ENCODE peak calls at places on chromosome 3, in nine cellular contexts. One of them, this sample, is unnamed.

GRCh38 chr3:40800343-40800742 is 275.6 kb downstream of the ZNF621 start:
- DNase-seq in neural crest cell: no peak
- DNase-seq in neural progenitor cell: peak
- DNase-seq in upper lobe of right lung: no peak
- DNase-seq in K562: no peak
- DNase-seq in A549: peak
- DNase-seq in lower leg skin: peak
- DNase-seq in DND-41: no peak
- DNase-seq in dorsolateral prefrontal cortex: no peak
- DNase-seq in this sample: no peak

GRCh38 chr3:113274959-113275556 is 63.7 kb downstream of the BOC start:
- DNase-seq in neural crest cell: no peak
- DNase-seq in neural progenitor cell: no peak
- DNase-seq in upper lobe of right lung: no peak
- DNase-seq in K562: no peak
- DNase-seq in A549: no peak
- DNase-seq in lower leg skin: no peak
- DNase-seq in DND-41: no peak
- DNase-seq in dorsolateral prefrontal cortex: no peak
- DNase-seq in this sample: no peak

GRCh38 chr3:6179761-6180160 is 681.2 kb upstream of the GRM7 start:
- DNase-seq in neural crest cell: no peak
- DNase-seq in neural progenitor cell: no peak
- DNase-seq in upper lobe of right lung: no peak
- DNase-seq in K562: no peak
- DNase-seq in A549: no peak
- DNase-seq in lower leg skin: no peak
- DNase-seq in DND-41: no peak
- DNase-seq in dorsolateral prefrontal cortex: no peak
- DNase-seq in this sample: no peak

GRCh38 chr3:46449755-46450552 is 14.8 kb downstream of the LTF start:
- DNase-seq in neural crest cell: no peak
- DNase-seq in neural progenitor cell: peak
- DNase-seq in upper lobe of right lung: no peak
- DNase-seq in K562: peak
- DNase-seq in A549: peak
- DNase-seq in lower leg skin: no peak
- DNase-seq in DND-41: no peak
- DNase-seq in dorsolateral prefrontal cortex: no peak
- DNase-seq in this sample: peak

GRCh38 chr3:138114431-138114918 is 933 bp downstream of the DZIP1L start:
- DNase-seq in neural crest cell: peak
- DNase-seq in neural progenitor cell: peak
- DNase-seq in upper lobe of right lung: no peak
- DNase-seq in K562: no peak
- DNase-seq in A549: no peak
- DNase-seq in lower leg skin: no peak
- DNase-seq in DND-41: no peak
- DNase-seq in dorsolateral prefrontal cortex: no peak
- DNase-seq in this sample: no peak

GRCh38 chr3:71726106-71726505 is 904 bp upstream of the EIF4E3 start:
- DNase-seq in neural crest cell: no peak
- DNase-seq in neural progenitor cell: no peak
- DNase-seq in upper lobe of right lung: no peak
- DNase-seq in K562: no peak
- DNase-seq in A549: no peak
- DNase-seq in lower leg skin: no peak
- DNase-seq in DND-41: peak
- DNase-seq in dorsolateral prefrontal cortex: no peak
- DNase-seq in this sample: peak

GRCh38 chr3:59480486-59480995 is 430.7 kb upstream of the CFAP20DC start:
- DNase-seq in neural crest cell: no peak
- DNase-seq in neural progenitor cell: no peak
- DNase-seq in upper lobe of right lung: no peak
- DNase-seq in K562: no peak
- DNase-seq in A549: no peak
- DNase-seq in lower leg skin: no peak
- DNase-seq in DND-41: peak
- DNase-seq in dorsolateral prefrontal cortex: no peak
- DNase-seq in this sample: peak

GRCh38 chr3:31624054-31624709 is 91.5 kb downstream of the STT3B start:
- DNase-seq in neural crest cell: no peak
- DNase-seq in neural progenitor cell: no peak
- DNase-seq in upper lobe of right lung: no peak
- DNase-seq in K562: no peak
- DNase-seq in A549: no peak
- DNase-seq in lower leg skin: no peak
- DNase-seq in DND-41: no peak
- DNase-seq in dorsolateral prefrontal cortex: no peak
- DNase-seq in this sample: peak

GRCh38 chr3:114226313-114226712 is 11.1 kb downstream of the ZNF80 start:
- DNase-seq in neural crest cell: no peak
- DNase-seq in neural progenitor cell: no peak
- DNase-seq in upper lobe of right lung: no peak
- DNase-seq in K562: no peak
- DNase-seq in A549: no peak
- DNase-seq in lower leg skin: no peak
- DNase-seq in DND-41: no peak
- DNase-seq in dorsolateral prefrontal cortex: no peak
- DNase-seq in this sample: no peak

GRCh38 chr3:178482981-178483380 is 53.3 kb upstream of the KCNMB2 start:
- DNase-seq in neural crest cell: no peak
- DNase-seq in neural progenitor cell: no peak
- DNase-seq in upper lobe of right lung: no peak
- DNase-seq in K562: no peak
- DNase-seq in A549: no peak
- DNase-seq in lower leg skin: no peak
- DNase-seq in DND-41: no peak
- DNase-seq in dorsolateral prefrontal cortex: no peak
- DNase-seq in this sample: no peak

GRCh38 chr3:64223809-64224570 is 1.3 kb downstream of the PRICKLE2 start:
- DNase-seq in neural crest cell: no peak
- DNase-seq in neural progenitor cell: peak
- DNase-seq in upper lobe of right lung: no peak
- DNase-seq in K562: no peak
- DNase-seq in A549: no peak
- DNase-seq in lower leg skin: no peak
- DNase-seq in DND-41: no peak
- DNase-seq in dorsolateral prefrontal cortex: peak
- DNase-seq in this sample: no peak

GRCh38 chr3:110419571-110419970 is 652.0 kb upstream of the NECTIN3 start:
- DNase-seq in neural crest cell: no peak
- DNase-seq in neural progenitor cell: no peak
- DNase-seq in upper lobe of right lung: no peak
- DNase-seq in K562: no peak
- DNase-seq in A549: no peak
- DNase-seq in lower leg skin: no peak
- DNase-seq in DND-41: no peak
- DNase-seq in dorsolateral prefrontal cortex: no peak
- DNase-seq in this sample: no peak

GRCh38 chr3:35849496-35849895 is 210.2 kb downstream of the ARPP21 start:
- DNase-seq in neural crest cell: no peak
- DNase-seq in neural progenitor cell: no peak
- DNase-seq in upper lobe of right lung: no peak
- DNase-seq in K562: no peak
- DNase-seq in A549: no peak
- DNase-seq in lower leg skin: no peak
- DNase-seq in DND-41: no peak
- DNase-seq in dorsolateral prefrontal cortex: no peak
- DNase-seq in this sample: no peak

GRCh38 chr3:180274536-180274935 is 237.8 kb upstream of the PEX5L start:
- DNase-seq in neural crest cell: no peak
- DNase-seq in neural progenitor cell: no peak
- DNase-seq in upper lobe of right lung: no peak
- DNase-seq in K562: no peak
- DNase-seq in A549: no peak
- DNase-seq in lower leg skin: no peak
- DNase-seq in DND-41: no peak
- DNase-seq in dorsolateral prefrontal cortex: no peak
- DNase-seq in this sample: no peak

GRCh38 chr3:192915724-192916123 is 1.9 kb downstream of the MB21D2 start:
- DNase-seq in neural crest cell: no peak
- DNase-seq in neural progenitor cell: peak
- DNase-seq in upper lobe of right lung: no peak
- DNase-seq in K562: no peak
- DNase-seq in A549: no peak
- DNase-seq in lower leg skin: no peak
- DNase-seq in DND-41: no peak
- DNase-seq in dorsolateral prefrontal cortex: no peak
- DNase-seq in this sample: no peak

GRCh38 chr3:5122030-5122740 is at the start of gene ARL8B:
- DNase-seq in neural crest cell: peak
- DNase-seq in neural progenitor cell: peak
- DNase-seq in upper lobe of right lung: peak
- DNase-seq in K562: peak
- DNase-seq in A549: peak
- DNase-seq in lower leg skin: peak
- DNase-seq in DND-41: peak
- DNase-seq in dorsolateral prefrontal cortex: peak
- DNase-seq in this sample: peak

GRCh38 chr3:112010631-112011030 is 11.9 kb downstream of the TAGLN3 start:
- DNase-seq in neural crest cell: no peak
- DNase-seq in neural progenitor cell: no peak
- DNase-seq in upper lobe of right lung: no peak
- DNase-seq in K562: no peak
- DNase-seq in A549: no peak
- DNase-seq in lower leg skin: no peak
- DNase-seq in DND-41: no peak
- DNase-seq in dorsolateral prefrontal cortex: no peak
- DNase-seq in this sample: no peak

DNA sequence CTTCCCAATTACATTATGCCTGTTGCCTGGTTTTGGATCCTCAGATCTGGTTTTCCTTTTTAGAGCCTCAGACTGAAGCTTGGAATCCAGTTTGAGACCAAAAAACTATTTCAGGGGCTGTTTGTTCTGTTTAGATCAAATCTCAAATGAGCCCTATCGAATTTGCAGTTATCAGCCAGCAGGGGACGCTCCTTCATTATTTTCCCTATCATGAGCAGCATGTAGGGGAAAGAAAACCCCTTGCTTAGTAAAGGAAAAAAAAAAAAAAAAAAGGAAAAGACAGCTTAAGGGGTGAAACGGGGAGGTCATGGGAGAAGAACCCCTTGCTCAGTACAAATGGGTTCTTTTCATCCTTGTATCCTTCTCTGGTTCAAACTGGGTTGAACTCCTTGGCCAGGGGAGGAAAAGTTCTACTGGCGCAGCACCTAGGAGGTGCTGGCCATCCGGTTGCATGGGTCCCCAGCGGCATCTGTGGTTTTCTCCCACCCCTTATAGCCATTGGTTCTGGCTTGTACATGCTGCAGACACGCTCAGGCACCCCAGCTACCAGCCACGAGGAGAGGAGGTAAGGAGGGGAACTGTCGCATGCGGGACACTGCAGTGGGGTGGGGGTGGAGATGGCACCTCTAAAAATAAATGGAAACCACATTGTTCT is 1375.1 kb upstream of the ALCAM start:
- DNase-seq in neural crest cell: no peak
- DNase-seq in neural progenitor cell: peak
- DNase-seq in upper lobe of right lung: no peak
- DNase-seq in K562: no peak
- DNase-seq in A549: no peak
- DNase-seq in lower leg skin: no peak
- DNase-seq in DND-41: no peak
- DNase-seq in dorsolateral prefrontal cortex: no peak
- DNase-seq in this sample: no peak
- TF ChIP-seq CTCF in neural crest cell: peak
- TF ChIP-seq CTCF in neural progenitor cell: peak
- TF ChIP-seq CTCF in upper lobe of right lung: no peak
- TF ChIP-seq CTCF in K562: no peak
- TF ChIP-seq CTCF in A549: peak
- TF ChIP-seq CTCF in lower leg skin: no peak
- TF ChIP-seq CTCF in DND-41: peak
- TF ChIP-seq CTCF in dorsolateral prefrontal cortex: no peak
- TF ChIP-seq CTCF in this sample: no peak

GRCh38 chr3:66817946-66818557 is 180.1 kb upstream of the KBTBD8 start:
- DNase-seq in neural crest cell: no peak
- DNase-seq in neural progenitor cell: no peak
- DNase-seq in upper lobe of right lung: no peak
- DNase-seq in K562: no peak
- DNase-seq in A549: no peak
- DNase-seq in lower leg skin: no peak
- DNase-seq in DND-41: no peak
- DNase-seq in dorsolateral prefrontal cortex: no peak
- DNase-seq in this sample: no peak
- TF ChIP-seq CTCF in neural crest cell: no peak
- TF ChIP-seq CTCF in neural progenitor cell: no peak
- TF ChIP-seq CTCF in upper lobe of right lung: no peak
- TF ChIP-seq CTCF in K562: no peak
- TF ChIP-seq CTCF in A549: no peak
- TF ChIP-seq CTCF in lower leg skin: no peak
- TF ChIP-seq CTCF in DND-41: no peak
- TF ChIP-seq CTCF in dorsolateral prefrontal cortex: no peak
- TF ChIP-seq CTCF in this sample: no peak

DNA sequence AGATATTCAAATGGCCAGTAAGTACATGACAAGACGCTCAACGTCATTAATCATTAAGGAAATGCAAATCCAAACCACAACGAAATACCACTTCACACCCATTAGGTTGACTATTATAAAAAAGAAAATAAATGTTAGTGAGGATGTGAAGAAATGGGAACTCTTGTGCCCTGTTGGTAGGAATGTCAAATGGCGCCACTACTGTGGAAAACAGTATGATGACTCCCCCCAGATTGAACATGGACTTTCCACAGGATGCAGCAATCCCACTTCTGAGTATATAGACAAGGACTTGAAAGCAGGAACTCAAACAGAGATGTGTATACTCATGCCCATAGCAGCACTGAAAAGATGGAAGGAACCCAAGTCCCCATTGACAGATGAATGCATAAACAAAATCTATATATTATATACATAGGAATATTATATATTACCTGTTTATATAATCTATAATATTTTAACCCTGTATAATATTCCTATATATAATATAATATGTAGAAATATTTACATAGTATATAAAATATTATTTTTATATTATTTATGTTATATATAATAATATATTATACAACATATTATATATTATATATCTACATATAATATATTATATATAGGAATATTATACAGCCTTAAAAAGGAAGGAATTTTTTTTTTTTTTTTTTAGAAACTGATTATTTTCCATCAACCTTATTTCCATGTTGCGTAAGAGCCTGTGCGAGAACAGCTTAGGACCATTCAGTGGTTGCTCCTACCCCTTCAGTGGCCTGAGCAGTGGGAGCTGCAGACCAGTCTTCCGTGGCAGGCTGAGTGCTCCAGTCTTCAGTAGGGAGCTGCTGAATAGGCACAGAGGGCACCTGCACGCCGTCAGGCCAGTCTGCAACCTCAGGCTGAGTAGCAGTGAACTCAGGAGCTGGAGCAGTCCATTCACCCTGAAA is 17.6 kb upstream of the PIGZ start:
- DNase-seq in neural crest cell: no peak
- DNase-seq in neural progenitor cell: no peak
- DNase-seq in upper lobe of right lung: peak
- DNase-seq in K562: no peak
- DNase-seq in A549: no peak
- DNase-seq in lower leg skin: no peak
- DNase-seq in DND-41: no peak
- DNase-seq in dorsolateral prefrontal cortex: no peak
- DNase-seq in this sample: no peak
- TF ChIP-seq CTCF in neural crest cell: peak
- TF ChIP-seq CTCF in neural progenitor cell: peak
- TF ChIP-seq CTCF in upper lobe of right lung: no peak
- TF ChIP-seq CTCF in K562: no peak
- TF ChIP-seq CTCF in A549: no peak
- TF ChIP-seq CTCF in lower leg skin: no peak
- TF ChIP-seq CTCF in DND-41: no peak
- TF ChIP-seq CTCF in dorsolateral prefrontal cortex: no peak
- TF ChIP-seq CTCF in this sample: no peak

GRCh38 chr3:143040264-143040879 is 39.0 kb downstream of the U2SURP start:
- DNase-seq in neural crest cell: no peak
- DNase-seq in neural progenitor cell: peak
- DNase-seq in upper lobe of right lung: no peak
- DNase-seq in K562: no peak
- DNase-seq in A549: no peak
- DNase-seq in lower leg skin: no peak
- DNase-seq in DND-41: no peak
- DNase-seq in dorsolateral prefrontal cortex: no peak
- DNase-seq in this sample: no peak
- TF ChIP-seq CTCF in neural crest cell: peak
- TF ChIP-seq CTCF in neural progenitor cell: peak
- TF ChIP-seq CTCF in upper lobe of right lung: peak
- TF ChIP-seq CTCF in K562: peak
- TF ChIP-seq CTCF in A549: peak
- TF ChIP-seq CTCF in lower leg skin: no peak
- TF ChIP-seq CTCF in DND-41: peak
- TF ChIP-seq CTCF in dorsolateral prefrontal cortex: peak
- TF ChIP-seq CTCF in this sample: peak

This sample was measured in activated CD8-positive, alpha-beta T cell treated with anti-CD3 and anti-CD28 coated beads for 36 hours.